ENCODE peak calls at places on chromosomes 1 and 21, in eight cellular contexts. H is activated CD8-positive, alpha-beta memory T cell treated with anti-CD3 and anti-CD28 coated beads for 4 hours; J is left ventricle myocardium inferior; E is anterior cingulate cortex; N is stimulated activated CD4-positive, alpha-beta T cell treated with anti-CD3 and anti-CD28 coated beads, Interleukin-12 subunit alpha, Interleukin-12 subunit beta, amount 100 ng/mL, for 24 hours; F is activated effector memory CD4-positive, alpha-beta T cell treated with anti-CD3 and anti-CD28 coated beads, Interleukin-2, amount 50 U/mL, for 16 hours; W is activated T-cell treated with anti-CD3 and anti-CD28 coated beads, Interleukin-2, amount 50 U/mL, for 72 hours; R is DMS79. P is an unnamed sample.

GRCh38 chr1:206002833-206003532 is at the start of gene RAB7B:
- DNase-seq in H (no peak), J (peak), E (no peak), N (no peak), F (no peak), W (no peak), R (no peak), P (no peak)

GRCh38 chr1:90614872-90615271 is 102.2 kb downstream of the BARHL2 start:
- DNase-seq in H (no peak), J (no peak), E (no peak), N (no peak), F (no peak), W (no peak), R (no peak), P (no peak)

GRCh38 chr1:22163578-22163977 is 20.7 kb upstream of the WNT4 start:
- DNase-seq in H (no peak), J (no peak), E (no peak), N (no peak), F (no peak), W (no peak), R (no peak), P (no peak)

GRCh38 chr1:94607398-94607797 is 65.8 kb upstream of the F3 start:
- DNase-seq in H (no peak), J (no peak), E (no peak), N (no peak), F (no peak), W (no peak), R (no peak), P (no peak)

GRCh38 chr1:178932966-178933603 is 62.2 kb upstream of the ANGPTL1 start:
- DNase-seq in H (no peak), J (no peak), E (no peak), N (no peak), F (no peak), W (no peak), R (no peak), P (no peak)

GRCh38 chr1:10793129-10793651 is 3.3 kb downstream of the CASZ1 start:
- DNase-seq in H (no peak), J (no peak), E (no peak), N (no peak), F (no peak), W (no peak), R (peak), P (no peak)

GRCh38 chr1:119646521-119647227 is 1.4 kb downstream of the ZNF697 start:
- DNase-seq in H (no peak), J (no peak), E (no peak), N (no peak), F (no peak), W (no peak), R (peak), P (no peak)

GRCh38 chr1:55989971-55990370 is 589.4 kb downstream of the PLPP3 start:
- DNase-seq in H (no peak), J (no peak), E (no peak), N (no peak), F (no peak), W (no peak), R (no peak), P (no peak)

GRCh38 chr21:29454179-29454578 is 155.5 kb downstream of the BACH1 start:
- DNase-seq in H (no peak), J (no peak), E (no peak), N (no peak), F (no peak), W (no peak), R (no peak), P (no peak)

GRCh38 chr1:151362308-151363155 is 10.0 kb downstream of the SELENBP1 start:
- DNase-seq in H (no peak), J (no peak), E (no peak), N (no peak), F (peak), W (no peak), R (no peak), P (no peak)

GRCh38 chr1:68093737-68094136 is 43.3 kb upstream of the DIRAS3 start:
- DNase-seq in H (no peak), J (no peak), E (no peak), N (no peak), F (no peak), W (no peak), R (no peak), P (no peak)

GRCh38 chr1:4380564-4381168 is 273.7 kb upstream of the AJAP1 start:
- DNase-seq in H (no peak), J (no peak), E (no peak), N (no peak), F (no peak), W (no peak), R (no peak), P (no peak)

GRCh38 chr1:236301080-236301957 is 19.6 kb upstream of the ERO1B start:
- DNase-seq in H (no peak), J (no peak), E (no peak), N (no peak), F (no peak), W (no peak), R (no peak), P (no peak)

GRCh38 chr1:64172458-64172983 is 30.9 kb upstream of the UBE2U start:
- DNase-seq in H (no peak), J (no peak), E (no peak), N (no peak), F (no peak), W (no peak), R (no peak), P (no peak)